ENCODE peak calls at places on chromosomes 2 and 18, in six cellular contexts. One of them, this sample, is unnamed.

GRCh38 chr2:218257390-218257981 is 3.3 kb upstream of the GPBAR1 start:
- DNase-seq in H7: peak
- DNase-seq in PC-3: peak
- DNase-seq in IMR-90: no peak
- DNase-seq in NT2/D1: peak
- DNase-seq in K562: peak
- DNase-seq in this sample: peak

GRCh38 chr18:37684590-37684989 is 119.0 kb upstream of the CELF4 start:
- DNase-seq in H7: no peak
- DNase-seq in PC-3: no peak
- DNase-seq in IMR-90: no peak
- DNase-seq in NT2/D1: no peak
- DNase-seq in K562: no peak
- DNase-seq in this sample: peak

GRCh38 chr2:214706986-214707385 is 102.5 kb downstream of the BARD1 start:
- DNase-seq in H7: no peak
- DNase-seq in PC-3: no peak
- DNase-seq in IMR-90: peak
- DNase-seq in NT2/D1: peak
- DNase-seq in K562: peak
- DNase-seq in this sample: no peak

GRCh38 chr2:207239754-207240494 is 74.2 kb upstream of the KLF7 start:
- DNase-seq in H7: no peak
- DNase-seq in PC-3: peak
- DNase-seq in IMR-90: peak
- DNase-seq in NT2/D1: no peak
- DNase-seq in K562: no peak
- DNase-seq in this sample: no peak

GRCh38 chr2:133586978-133587377 is 18.7 kb upstream of the NCKAP5 start:
- DNase-seq in H7: no peak
- DNase-seq in PC-3: peak
- DNase-seq in IMR-90: no peak
- DNase-seq in NT2/D1: no peak
- DNase-seq in K562: no peak
- DNase-seq in this sample: no peak

GRCh38 chr2:182870227-182870626 is 3.8 kb upstream of the FRZB start:
- DNase-seq in H7: peak
- DNase-seq in PC-3: peak
- DNase-seq in IMR-90: no peak
- DNase-seq in NT2/D1: peak
- DNase-seq in K562: peak
- DNase-seq in this sample: peak

GRCh38 chr2:28471214-28471613 is 24.6 kb upstream of the PLB1 start:
- DNase-seq in H7: no peak
- DNase-seq in PC-3: no peak
- DNase-seq in IMR-90: no peak
- DNase-seq in NT2/D1: no peak
- DNase-seq in K562: peak
- DNase-seq in this sample: no peak

GRCh38 chr2:105409717-105410116 is 10.9 kb upstream of the FHL2 start:
- DNase-seq in H7: no peak
- DNase-seq in PC-3: peak
- DNase-seq in IMR-90: peak
- DNase-seq in NT2/D1: no peak
- DNase-seq in K562: no peak
- DNase-seq in this sample: no peak

GRCh38 chr2:85504434-85505261 is 34.3 kb upstream of the MAT2A start:
- DNase-seq in H7: no peak
- DNase-seq in PC-3: peak
- DNase-seq in IMR-90: peak
- DNase-seq in NT2/D1: no peak
- DNase-seq in K562: peak
- DNase-seq in this sample: no peak

GRCh38 chr2:47303341-47304148 is 99.4 kb upstream of the MSH2 start:
- DNase-seq in H7: no peak
- DNase-seq in PC-3: no peak
- DNase-seq in IMR-90: peak
- DNase-seq in NT2/D1: no peak
- DNase-seq in K562: peak
- DNase-seq in this sample: no peak

GRCh38 chr2:126771501-126772195 is 115.7 kb downstream of the GYPC start:
- DNase-seq in H7: peak
- DNase-seq in PC-3: no peak
- DNase-seq in IMR-90: no peak
- DNase-seq in NT2/D1: no peak
- DNase-seq in K562: no peak
- DNase-seq in this sample: no peak

GRCh38 chr2:196434217-196434616 is 205.3 kb upstream of the CCDC150 start:
- DNase-seq in H7: no peak
- DNase-seq in PC-3: no peak
- DNase-seq in IMR-90: no peak
- DNase-seq in NT2/D1: no peak
- DNase-seq in K562: no peak
- DNase-seq in this sample: no peak

GRCh38 chr2:119234021-119235019 is 10.7 kb downstream of the STEAP3 start:
- DNase-seq in H7: peak
- DNase-seq in PC-3: peak
- DNase-seq in IMR-90: peak
- DNase-seq in NT2/D1: peak
- DNase-seq in K562: peak
- DNase-seq in this sample: peak

GRCh38 chr2:95303191-95303914 is 6.2 kb downstream of the KCNIP3 start:
- DNase-seq in H7: no peak
- DNase-seq in PC-3: no peak
- DNase-seq in IMR-90: no peak
- DNase-seq in NT2/D1: no peak
- DNase-seq in K562: no peak
- DNase-seq in this sample: no peak

GRCh38 chr2:29246388-29247300 is 131.4 kb downstream of the CLIP4 start:
- DNase-seq in H7: no peak
- DNase-seq in PC-3: no peak
- DNase-seq in IMR-90: no peak
- DNase-seq in NT2/D1: no peak
- DNase-seq in K562: no peak
- DNase-seq in this sample: no peak

GRCh38 chr2:177029501-177029900 is 183.1 kb upstream of the HNRNPA3 start:
- DNase-seq in H7: peak
- DNase-seq in PC-3: peak
- DNase-seq in IMR-90: no peak
- DNase-seq in NT2/D1: no peak
- DNase-seq in K562: no peak
- DNase-seq in this sample: no peak

GRCh38 chr2:145108385-145108784 is 588.5 kb upstream of the ZEB2 start:
- DNase-seq in H7: no peak
- DNase-seq in PC-3: no peak
- DNase-seq in IMR-90: peak
- DNase-seq in NT2/D1: no peak
- DNase-seq in K562: no peak
- DNase-seq in this sample: no peak

GRCh38 chr18:58097127-58097906 is 53.3 kb downstream of the NEDD4L start:
- DNase-seq in H7: no peak
- DNase-seq in PC-3: no peak
- DNase-seq in IMR-90: peak
- DNase-seq in NT2/D1: no peak
- DNase-seq in K562: no peak
- DNase-seq in this sample: no peak

GRCh38 chr2:86566828-86567205 is 3.6 kb upstream of the CHMP3 start:
- DNase-seq in H7: no peak
- DNase-seq in PC-3: no peak
- DNase-seq in IMR-90: no peak
- DNase-seq in NT2/D1: no peak
- DNase-seq in K562: no peak
- DNase-seq in this sample: no peak

DNA sequence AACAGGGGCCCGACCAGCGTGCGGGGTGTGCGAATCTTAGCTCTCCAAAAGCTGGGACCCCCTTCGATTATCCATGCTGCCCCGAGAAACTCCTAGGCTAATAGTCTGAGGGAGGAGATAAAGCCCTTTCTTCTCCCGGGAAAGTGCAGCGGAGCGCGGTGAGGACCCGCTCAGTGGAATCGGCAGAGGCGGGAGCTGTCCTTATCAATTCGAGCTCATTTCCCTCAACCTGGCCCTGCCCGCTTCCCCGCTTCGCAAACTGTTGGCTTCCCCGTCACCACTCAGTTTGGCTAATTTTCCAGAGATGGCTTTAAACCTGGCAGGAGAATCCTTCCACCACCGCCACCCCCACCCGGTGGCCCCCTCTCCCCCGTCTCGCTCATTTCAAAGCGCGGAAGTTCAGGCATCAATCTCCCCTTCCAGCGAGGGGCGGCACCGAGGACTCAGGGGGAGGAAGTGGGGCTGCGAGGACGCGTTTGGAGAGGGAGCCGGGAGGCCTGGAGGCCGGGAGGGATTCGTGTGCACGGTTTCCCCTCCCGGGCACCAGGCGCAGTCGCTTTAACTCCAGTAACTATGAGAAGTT is 1.6 kb downstream of the KLHL14 start:
- DNase-seq in H7: peak
- DNase-seq in PC-3: no peak
- DNase-seq in IMR-90: no peak
- DNase-seq in NT2/D1: no peak
- DNase-seq in K562: no peak
- DNase-seq in this sample: no peak
- H3K4me3 ChIP-seq in H7: peak
- H3K4me3 ChIP-seq in PC-3: no peak
- H3K4me3 ChIP-seq in IMR-90: no peak
- H3K4me3 ChIP-seq in NT2/D1: peak
- H3K4me3 ChIP-seq in K562: no peak
- H3K4me3 ChIP-seq in this sample: peak

DNA sequence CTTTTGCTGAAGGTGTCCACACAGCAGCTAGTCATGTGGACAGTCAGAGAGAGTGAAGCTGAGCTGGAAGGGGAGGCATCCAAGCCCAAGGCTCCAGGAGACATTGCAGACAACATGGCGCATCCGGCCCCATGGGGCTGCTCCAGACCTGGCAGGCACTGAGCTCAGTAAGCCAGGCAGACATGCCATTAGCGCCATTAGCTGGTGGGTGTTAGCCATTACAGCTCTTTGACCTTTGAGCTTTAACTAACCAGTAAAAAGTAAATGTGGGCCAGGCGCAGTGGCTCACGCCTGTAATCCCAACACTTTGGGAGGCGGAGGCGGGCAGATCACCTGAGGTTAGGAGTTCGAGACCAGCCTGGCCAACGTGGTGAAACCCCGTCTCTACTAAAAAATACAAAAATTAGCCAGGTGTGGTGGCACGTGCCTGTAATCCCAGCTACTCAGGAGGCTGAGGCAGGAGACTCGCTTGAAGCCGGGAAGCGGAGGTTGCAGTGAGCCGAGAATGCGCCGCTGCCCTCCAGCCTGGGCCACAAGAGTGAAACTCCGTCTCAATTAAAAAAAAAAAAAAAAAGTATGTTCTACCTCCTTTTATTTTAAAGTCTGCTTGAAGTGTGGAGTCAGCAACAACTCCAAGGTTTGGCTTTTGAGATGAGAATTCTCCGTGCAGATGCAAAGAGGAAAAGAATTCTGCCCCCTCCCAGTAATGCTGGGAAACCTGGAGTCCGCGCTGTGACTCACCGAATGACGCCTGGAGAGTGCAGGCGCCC is 69.4 kb downstream of the TWSG1 start:
- DNase-seq in H7: peak
- DNase-seq in PC-3: no peak
- DNase-seq in IMR-90: peak
- DNase-seq in NT2/D1: no peak
- DNase-seq in K562: peak
- DNase-seq in this sample: no peak
- H3K4me3 ChIP-seq in H7: no peak
- H3K4me3 ChIP-seq in PC-3: no peak
- H3K4me3 ChIP-seq in IMR-90: no peak
- H3K4me3 ChIP-seq in NT2/D1: no peak
- H3K4me3 ChIP-seq in K562: peak
- H3K4me3 ChIP-seq in this sample: no peak

DNA sequence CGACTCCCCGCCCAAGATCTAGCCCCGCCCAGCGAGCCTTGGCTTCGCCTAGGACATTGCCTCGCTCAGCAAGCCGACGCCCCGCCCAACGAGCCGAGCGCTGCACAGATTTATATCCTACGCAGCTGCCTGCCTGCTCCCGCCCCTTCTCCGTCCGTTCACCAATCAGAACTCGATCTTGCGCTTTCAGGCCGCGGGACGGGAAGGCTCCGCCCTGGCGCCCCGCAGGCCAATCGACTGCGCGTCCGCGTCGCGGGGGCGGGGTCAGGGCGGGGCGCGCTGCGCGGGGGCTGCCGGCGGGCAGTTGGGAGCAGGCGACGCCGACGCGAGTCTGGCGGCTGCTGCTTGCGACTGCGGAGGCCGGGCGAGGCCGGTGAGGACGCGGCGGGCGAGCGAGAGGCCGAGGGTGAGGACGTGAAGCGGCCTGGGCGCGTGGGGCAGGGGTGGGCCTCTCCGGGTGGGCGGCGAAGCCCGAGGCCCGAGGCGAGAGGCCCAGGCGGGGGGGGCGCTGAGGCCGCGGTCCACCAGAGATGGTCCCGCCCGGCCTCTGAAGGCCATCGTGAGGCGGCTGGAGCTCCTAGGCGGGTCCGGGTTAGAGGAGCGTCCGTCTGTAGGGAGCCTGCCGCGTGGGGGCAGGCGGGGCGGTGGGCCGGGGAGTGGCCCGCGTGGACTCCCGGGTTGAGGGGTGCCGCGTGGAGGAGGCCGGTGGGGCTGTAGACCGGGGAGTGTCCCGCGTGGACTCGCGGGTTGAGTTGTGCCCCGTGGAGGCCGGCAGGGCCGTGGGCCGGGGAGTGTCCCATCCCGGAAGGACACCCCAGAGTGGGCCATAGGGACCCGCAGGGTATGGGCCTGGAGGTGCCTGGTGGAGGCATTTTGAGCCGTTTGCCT is at the start of gene FARP2:
- DNase-seq in H7: peak
- DNase-seq in PC-3: peak
- DNase-seq in IMR-90: peak
- DNase-seq in NT2/D1: peak
- DNase-seq in K562: peak
- DNase-seq in this sample: peak
- H3K4me3 ChIP-seq in H7: peak
- H3K4me3 ChIP-seq in PC-3: peak
- H3K4me3 ChIP-seq in IMR-90: peak
- H3K4me3 ChIP-seq in NT2/D1: peak
- H3K4me3 ChIP-seq in K562: peak
- H3K4me3 ChIP-seq in this sample: peak

GRCh38 chr2:174340400-174341300 is 5.9 kb downstream of the SP9 start:
- DNase-seq in H7: peak
- DNase-seq in PC-3: peak
- DNase-seq in IMR-90: no peak
- DNase-seq in NT2/D1: no peak
- DNase-seq in K562: no peak
- DNase-seq in this sample: no peak
- H3K4me3 ChIP-seq in H7: peak
- H3K4me3 ChIP-seq in PC-3: peak
- H3K4me3 ChIP-seq in IMR-90: no peak
- H3K4me3 ChIP-seq in NT2/D1: peak
- H3K4me3 ChIP-seq in K562: no peak
- H3K4me3 ChIP-seq in this sample: no peak

GRCh38 chr18:32160547-32160946 is 29.3 kb upstream of the MEP1B start:
- DNase-seq in H7: no peak
- DNase-seq in PC-3: peak
- DNase-seq in IMR-90: no peak
- DNase-seq in NT2/D1: no peak
- DNase-seq in K562: no peak
- DNase-seq in this sample: no peak
- H3K4me3 ChIP-seq in H7: no peak
- H3K4me3 ChIP-seq in PC-3: no peak
- H3K4me3 ChIP-seq in IMR-90: no peak
- H3K4me3 ChIP-seq in NT2/D1: no peak
- H3K4me3 ChIP-seq in K562: no peak
- H3K4me3 ChIP-seq in this sample: no peak

GRCh38 chr2:43831438-43832294 is 7.0 kb downstream of the ABCG5 start:
- DNase-seq in H7: peak
- DNase-seq in PC-3: no peak
- DNase-seq in IMR-90: no peak
- DNase-seq in NT2/D1: no peak
- DNase-seq in K562: no peak
- DNase-seq in this sample: no peak
- H3K4me3 ChIP-seq in H7: peak
- H3K4me3 ChIP-seq in PC-3: no peak
- H3K4me3 ChIP-seq in IMR-90: no peak
- H3K4me3 ChIP-seq in NT2/D1: peak
- H3K4me3 ChIP-seq in K562: no peak
- H3K4me3 ChIP-seq in this sample: no peak

This sample was measured in Jurkat, Clone E6-1.